ENCODE peak calls at places on chromosome 10, in four cellular contexts. One of them, this sample, is unnamed.

GRCh38 chr10:33333260-33334169 is 952 bp downstream of the NRP1 start:
- DNase-seq in heart left ventricle: no peak
- DNase-seq in A673: no peak
- DNase-seq in pancreas: no peak
- DNase-seq in this sample: no peak

GRCh38 chr10:102280397-102281015 is 35.2 kb downstream of the GBF1 start:
- DNase-seq in heart left ventricle: peak; percentile 63
- DNase-seq in A673: peak; percentile 41
- DNase-seq in pancreas: no peak
- DNase-seq in this sample: peak; percentile 71

GRCh38 chr10:60399343-60399742 is 9.7 kb upstream of the ANK3 start:
- DNase-seq in heart left ventricle: no peak
- DNase-seq in A673: no peak
- DNase-seq in pancreas: no peak
- DNase-seq in this sample: no peak

GRCh38 chr10:32938554-32939061 is 19.4 kb downstream of the ITGB1 start:
- DNase-seq in heart left ventricle: peak; percentile 48
- DNase-seq in A673: peak; percentile 66
- DNase-seq in pancreas: no peak
- DNase-seq in this sample: peak; percentile 28

GRCh38 chr10:101961591-101962498 is 94.1 kb downstream of the ARMH3 start:
- DNase-seq in heart left ventricle: peak; percentile 82
- DNase-seq in A673: no peak
- DNase-seq in pancreas: peak; percentile 33
- DNase-seq in this sample: no peak

GRCh38 chr10:132712698-132713232 is 73.2 kb downstream of the NKX6-2 start:
- DNase-seq in heart left ventricle: peak; percentile 11
- DNase-seq in A673: no peak
- DNase-seq in pancreas: no peak
- DNase-seq in this sample: no peak

GRCh38 chr10:119281581-119282071 is 74.3 kb downstream of the GRK5 start:
- DNase-seq in heart left ventricle: peak; percentile 93
- DNase-seq in A673: peak; percentile 78
- DNase-seq in pancreas: peak; percentile 56
- DNase-seq in this sample: peak; percentile 91

GRCh38 chr10:67280405-67280804 is 354.6 kb downstream of the LRRTM3 start:
- DNase-seq in heart left ventricle: no peak
- DNase-seq in A673: no peak
- DNase-seq in pancreas: no peak
- DNase-seq in this sample: no peak

GRCh38 chr10:19966751-19967150 is 150.5 kb downstream of the PLXDC2 start:
- DNase-seq in heart left ventricle: no peak
- DNase-seq in A673: peak; percentile 86
- DNase-seq in pancreas: no peak
- DNase-seq in this sample: no peak

GRCh38 chr10:119515511-119516045 is 26.9 kb downstream of the RGS10 start:
- DNase-seq in heart left ventricle: no peak
- DNase-seq in A673: no peak
- DNase-seq in pancreas: no peak
- DNase-seq in this sample: no peak

GRCh38 chr10:93566435-93567276 is at the start of gene FFAR4:
- DNase-seq in heart left ventricle: peak; percentile 35
- DNase-seq in A673: no peak
- DNase-seq in pancreas: peak; percentile 59
- DNase-seq in this sample: peak; percentile 56

GRCh38 chr10:132562916-132563456 is 25.4 kb downstream of the INPP5A start:
- DNase-seq in heart left ventricle: no peak
- DNase-seq in A673: no peak
- DNase-seq in pancreas: no peak
- DNase-seq in this sample: no peak

GRCh38 chr10:60434418-60435046 is 44.9 kb upstream of the ANK3 start:
- DNase-seq in heart left ventricle: no peak
- DNase-seq in A673: peak; percentile 72
- DNase-seq in pancreas: peak; percentile 9
- DNase-seq in this sample: peak; percentile 40

GRCh38 chr10:28997736-28998135 is 291.1 kb upstream of the LYZL1 start:
- DNase-seq in heart left ventricle: no peak
- DNase-seq in A673: no peak
- DNase-seq in pancreas: no peak
- DNase-seq in this sample: no peak

GRCh38 chr10:2572611-2573010 is 494.7 kb upstream of the PFKP start:
- DNase-seq in heart left ventricle: no peak
- DNase-seq in A673: no peak
- DNase-seq in pancreas: no peak
- DNase-seq in this sample: no peak

GRCh38 chr10:2575460-2575859 is 491.9 kb upstream of the PFKP start:
- DNase-seq in heart left ventricle: no peak
- DNase-seq in A673: no peak
- DNase-seq in pancreas: no peak
- DNase-seq in this sample: no peak

GRCh38 chr10:2576892-2577291 is 490.5 kb upstream of the PFKP start:
- DNase-seq in heart left ventricle: no peak
- DNase-seq in A673: no peak
- DNase-seq in pancreas: no peak
- DNase-seq in this sample: no peak
- H3K27me3 ChIP-seq in heart left ventricle: no peaks in the 10 kb centered on the region
- H3K27me3 ChIP-seq in A673: peaks cover 86% of the 10 kb centered on the region
- H3K27me3 ChIP-seq in pancreas: no peaks in the 10 kb centered on the region
- H3K27me3 ChIP-seq in this sample: no peaks in the 10 kb centered on the region

GRCh38 chr10:117546630-117547300 is 4.2 kb downstream of the EMX2 start:
- DNase-seq in heart left ventricle: no peak
- DNase-seq in A673: no peak
- DNase-seq in pancreas: no peak
- DNase-seq in this sample: no peak
- H3K27me3 ChIP-seq in heart left ventricle: peaks cover 98% of the 10 kb centered on the region
- H3K27me3 ChIP-seq in A673: peaks cover 100% of the 10 kb centered on the region
- H3K27me3 ChIP-seq in pancreas: no peaks in the 10 kb centered on the region
- H3K27me3 ChIP-seq in this sample: peaks cover 100% of the 10 kb centered on the region

DNA sequence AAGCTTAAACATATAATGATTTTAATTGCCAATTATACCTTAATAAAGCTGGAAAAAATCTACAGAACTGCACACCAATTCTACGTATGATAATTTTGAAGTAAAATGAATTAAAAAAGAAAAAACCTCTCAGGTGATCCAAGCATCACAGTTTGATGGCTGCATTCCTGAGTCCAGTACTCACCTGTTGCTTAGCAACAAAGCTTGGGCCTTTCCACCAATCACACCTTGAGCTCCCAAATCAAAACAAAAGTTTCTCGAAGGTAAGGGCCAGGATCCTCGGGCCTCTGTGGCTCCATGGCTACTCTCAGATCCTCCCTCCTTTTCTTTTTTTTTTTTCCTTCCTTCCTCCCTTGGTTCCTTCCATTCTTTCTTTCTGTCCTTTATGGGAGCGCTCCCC is 137.2 kb upstream of the PCBD1 start:
- DNase-seq in heart left ventricle: no peak
- DNase-seq in A673: no peak
- DNase-seq in pancreas: no peak
- DNase-seq in this sample: no peak
- H3K27me3 ChIP-seq in heart left ventricle: no peaks in the 10 kb centered on the region
- H3K27me3 ChIP-seq in A673: no peaks in the 10 kb centered on the region
- H3K27me3 ChIP-seq in pancreas: no peaks in the 10 kb centered on the region
- H3K27me3 ChIP-seq in this sample: no peaks in the 10 kb centered on the region

DNA sequence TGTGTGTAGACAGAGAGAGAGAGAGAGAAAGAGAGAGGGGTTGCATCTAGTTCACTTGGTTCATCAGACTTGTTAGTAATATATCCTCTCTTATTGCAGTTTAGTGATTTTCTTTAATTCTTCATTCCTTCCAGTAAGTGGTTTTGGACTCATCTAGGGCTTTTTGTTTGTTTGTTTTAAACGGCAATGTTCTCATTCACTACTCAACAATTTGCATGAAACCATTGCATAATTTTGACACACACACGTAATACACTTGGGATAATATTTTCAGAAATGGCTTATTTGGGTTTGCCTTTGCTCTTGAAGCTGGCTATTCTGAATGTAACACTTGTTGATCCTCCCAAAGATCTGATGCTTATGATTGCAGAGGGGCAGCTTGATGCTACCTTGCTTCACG is 16.4 kb upstream of the ZNF32 start:
- DNase-seq in heart left ventricle: no peak
- DNase-seq in A673: no peak
- DNase-seq in pancreas: no peak
- DNase-seq in this sample: no peak
- H3K27me3 ChIP-seq in heart left ventricle: peaks cover 26% of the 10 kb centered on the region
- H3K27me3 ChIP-seq in A673: peaks cover 4% of the 10 kb centered on the region
- H3K27me3 ChIP-seq in pancreas: no peaks in the 10 kb centered on the region
- H3K27me3 ChIP-seq in this sample: peaks cover 28% of the 10 kb centered on the region

GRCh38 chr10:100672199-100672598 is 73.2 kb upstream of the PAX2 start:
- DNase-seq in heart left ventricle: no peak
- DNase-seq in A673: no peak
- DNase-seq in pancreas: no peak
- DNase-seq in this sample: no peak
- H3K27me3 ChIP-seq in heart left ventricle: peaks cover 69% of the 10 kb centered on the region
- H3K27me3 ChIP-seq in A673: peaks cover 42% of the 10 kb centered on the region
- H3K27me3 ChIP-seq in pancreas: peaks cover 4% of the 10 kb centered on the region
- H3K27me3 ChIP-seq in this sample: peaks cover 92% of the 10 kb centered on the region

DNA sequence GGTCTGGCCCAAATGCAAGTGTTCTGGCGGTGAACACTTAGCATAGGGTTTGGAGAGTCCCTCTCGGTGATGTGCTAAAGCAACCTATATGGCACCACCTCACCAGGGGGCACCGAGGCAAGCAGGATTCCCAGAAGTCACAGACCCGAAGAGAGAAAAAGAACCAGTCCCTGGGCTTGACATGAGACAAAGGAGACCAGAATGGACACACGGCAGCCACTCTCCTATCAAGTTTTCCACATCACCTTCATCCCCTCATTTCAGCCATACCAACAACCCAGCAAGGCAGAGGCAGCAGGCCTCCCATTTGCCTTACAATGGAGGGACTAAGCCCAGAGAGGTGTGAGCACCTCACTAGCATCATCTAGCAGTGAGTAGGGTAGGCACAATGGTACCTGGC is 19.7 kb downstream of the GPRIN2 start:
- DNase-seq in heart left ventricle: peak; percentile 13
- DNase-seq in A673: no peak
- DNase-seq in pancreas: no peak
- DNase-seq in this sample: no peak
- H3K27me3 ChIP-seq in heart left ventricle: peaks cover 42% of the 10 kb centered on the region
- H3K27me3 ChIP-seq in A673: peaks cover 15% of the 10 kb centered on the region
- H3K27me3 ChIP-seq in pancreas: no peaks in the 10 kb centered on the region
- H3K27me3 ChIP-seq in this sample: peaks cover 84% of the 10 kb centered on the region

GRCh38 chr10:8047452-8048280 is 6.8 kb upstream of the GATA3 start:
- DNase-seq in heart left ventricle: no peak
- DNase-seq in A673: no peak
- DNase-seq in pancreas: no peak
- DNase-seq in this sample: no peak
- H3K27me3 ChIP-seq in heart left ventricle: peaks cover 99% of the 10 kb centered on the region
- H3K27me3 ChIP-seq in A673: peaks cover 99% of the 10 kb centered on the region
- H3K27me3 ChIP-seq in pancreas: no peaks in the 10 kb centered on the region
- H3K27me3 ChIP-seq in this sample: peaks cover 72% of the 10 kb centered on the region

GRCh38 chr10:17430647-17431355 is 23.6 kb downstream of the ST8SIA6 start:
- DNase-seq in heart left ventricle: peak; percentile 68
- DNase-seq in A673: peak; percentile 78
- DNase-seq in pancreas: peak; percentile 57
- DNase-seq in this sample: peak; percentile 67
- H3K27me3 ChIP-seq in heart left ventricle: peaks cover 3% of the 10 kb centered on the region
- H3K27me3 ChIP-seq in A673: peaks cover 26% of the 10 kb centered on the region
- H3K27me3 ChIP-seq in pancreas: no peaks in the 10 kb centered on the region
- H3K27me3 ChIP-seq in this sample: no peaks in the 10 kb centered on the region

GRCh38 chr10:131519723-131520122 is 208.2 kb upstream of the TCERG1L start:
- DNase-seq in heart left ventricle: no peak
- DNase-seq in A673: no peak
- DNase-seq in pancreas: no peak
- DNase-seq in this sample: no peak
- H3K27me3 ChIP-seq in heart left ventricle: peaks cover 3% of the 10 kb centered on the region
- H3K27me3 ChIP-seq in A673: peaks cover 28% of the 10 kb centered on the region
- H3K27me3 ChIP-seq in pancreas: no peaks in the 10 kb centered on the region
- H3K27me3 ChIP-seq in this sample: peaks cover 8% of the 10 kb centered on the region

This sample was measured in heart right ventricle.